ENCODE peak calls at places on chromosomes 1 and 21, in eight cellular contexts. E is K562, H is PC-9, Y is GM23248, V is hepatocyte, L is PC-3, X is HCT116, I is MM.1S. J is an unnamed sample.
A peak's percentile ranks its signal among the peaks of the same experiment; 100 is the strongest.

GRCh38 chr1:83857108-83857507 is 141.8 kb downstream of the TTLL7 start:
- DNase-seq in Y (peak; percentile 61), I (no peak), E (no peak), V (peak; percentile 46), L (no peak), H (no peak), X (no peak), J (no peak)

GRCh38 chr1:212596798-212597197 is 11.8 kb upstream of the ATF3 start:
- DNase-seq in V (no peak), E (no peak), I (no peak), X (no peak), H (no peak), Y (no peak), L (no peak), J (no peak)

GRCh38 chr1:80799457-80799856 is 1001.3 kb upstream of the ADGRL2 start:
- DNase-seq in Y (no peak), H (no peak), L (no peak), V (no peak), E (no peak), I (no peak), X (no peak), J (no peak)

GRCh38 chr1:169844941-169845608 is 48.6 kb downstream of the SCYL3 start:
- DNase-seq in Y (no peak), L (no peak), V (no peak), I (no peak), E (no peak), X (no peak), H (no peak), J (no peak)

GRCh38 chr1:43015269-43015668 is 56.6 kb upstream of the SLC2A1 start:
- DNase-seq in L (no peak), H (no peak), Y (no peak), E (no peak), V (no peak), I (no peak), X (no peak), J (no peak)

GRCh38 chr1:43372172-43372571 is 4.4 kb upstream of the ELOVL1 start:
- DNase-seq in L (peak; percentile 60), X (peak; percentile 42), I (no peak), Y (peak; percentile 20), E (no peak), H (peak; percentile 46), V (no peak), J (no peak)

GRCh38 chr1:201791775-201792166 is 37.2 kb upstream of the IPO9 start:
- DNase-seq in H (no peak), L (no peak), E (no peak), Y (peak; percentile 81), X (no peak), I (no peak), V (peak; percentile 14), J (peak; percentile 64)

GRCh38 chr1:97911266-97912215 is 9.3 kb downstream of the DPYD start:
- DNase-seq in X (no peak), E (no peak), I (no peak), L (no peak), V (no peak), Y (peak; percentile 25), H (no peak), J (no peak)

GRCh38 chr21:45341779-45342178 is 54.1 kb upstream of the POFUT2 start:
- DNase-seq in I (no peak), H (no peak), V (no peak), E (no peak), X (no peak), L (peak; percentile 47), Y (no peak), J (no peak)

GRCh38 chr1:93770640-93771039 is 89.0 kb upstream of the BCAR3 start:
- DNase-seq in H (no peak), X (no peak), L (peak; percentile 28), E (no peak), Y (peak; percentile 40), V (no peak), I (no peak), J (no peak)

GRCh38 chr1:43789604-43790288 is 82.4 kb downstream of the ST3GAL3 start:
- DNase-seq in E (no peak), H (no peak), V (no peak), I (peak; percentile 56), Y (no peak), L (peak; percentile 35), X (no peak), J (no peak)

GRCh38 chr1:6095511-6096242 is 50.0 kb downstream of the KCNAB2 start:
- DNase-seq in Y (no peak), X (no peak), I (no peak), V (no peak), H (no peak), E (no peak), L (no peak), J (no peak)

GRCh38 chr1:227785812-227786608 is 29.5 kb upstream of the PRSS38 start:
- DNase-seq in E (no peak), X (no peak), L (no peak), H (no peak), Y (no peak), I (no peak), V (no peak), J (no peak)

DNA sequence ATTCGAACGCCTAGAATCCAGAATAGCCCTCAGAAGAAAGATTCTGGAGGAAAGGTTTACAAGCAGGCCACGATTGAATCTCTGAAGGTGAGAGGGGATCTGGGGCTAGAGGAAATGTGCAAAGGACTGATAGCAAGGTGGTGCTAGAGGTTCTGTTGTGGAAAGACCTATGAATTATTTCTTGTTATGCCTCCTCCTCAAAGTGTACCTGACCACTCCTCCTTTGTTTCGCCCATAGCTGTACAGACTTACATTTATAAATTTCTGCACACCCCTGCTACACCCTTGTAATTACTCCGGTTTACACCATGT is 986 bp downstream of the TCEANC2 start:
- DNase-seq in Y (no peak), V (peak; percentile 16), X (no peak), E (peak; percentile 77), L (no peak), I (no peak), H (no peak), J (no peak)
- H3K27ac ChIP-seq in Y (peak overlapping the region; percentile 92), V (peak overlapping the region; percentile 84), X (no peak overlapping the region), E (peak overlapping the region; percentile 87), L (no peak overlapping the region), I (no peak overlapping the region), H (no peak overlapping the region), J (no peak overlapping the region)

DNA sequence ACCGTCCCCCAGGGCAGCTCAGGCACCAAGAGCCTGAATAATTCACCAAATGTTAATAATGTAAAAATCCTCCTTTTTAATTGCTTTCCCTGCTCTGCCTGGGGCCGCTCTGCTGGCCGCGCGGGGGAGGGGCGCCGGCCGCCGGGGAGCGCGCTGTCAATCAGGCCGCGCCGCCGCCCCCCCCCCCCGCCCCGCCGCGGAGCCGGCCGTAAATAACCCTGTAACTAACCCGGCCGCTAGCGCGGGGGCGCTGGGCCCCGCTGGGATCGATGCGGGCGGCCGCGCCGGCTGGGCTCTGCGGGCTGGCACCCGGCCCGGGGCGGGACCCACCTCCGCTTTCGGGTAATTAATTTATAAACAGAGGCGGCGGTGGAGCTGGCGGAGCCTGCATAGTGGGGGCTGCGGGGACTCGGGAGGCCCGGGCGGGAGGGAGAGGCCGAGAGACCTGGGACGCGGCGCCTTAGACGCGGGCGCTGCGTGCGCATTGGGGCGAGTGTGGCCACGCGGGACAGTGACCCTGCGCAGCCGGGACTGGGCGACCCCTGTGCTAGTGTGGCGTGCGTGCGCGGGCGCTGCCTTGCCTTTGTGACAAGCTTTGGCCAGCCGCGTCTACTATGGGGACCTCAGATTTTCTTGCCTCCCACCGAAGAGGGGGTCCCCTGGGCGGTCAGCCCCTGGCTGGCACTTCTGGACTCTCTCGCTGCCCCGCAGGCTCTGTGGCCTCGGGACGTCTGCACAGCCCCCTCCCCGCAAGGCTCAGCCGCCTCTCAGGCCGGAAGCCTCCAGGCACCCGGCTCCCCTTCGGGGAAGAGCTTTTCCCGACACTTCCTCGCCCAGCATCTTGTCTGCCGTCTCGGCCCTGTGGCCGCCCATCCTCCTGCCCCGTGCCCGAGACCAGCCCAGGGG is 16.7 kb downstream of the SAMD11 start:
- DNase-seq in I (peak; percentile 25), V (peak; percentile 87), Y (peak; percentile 80), X (no peak), E (peak; percentile 90), H (no peak), L (peak; percentile 40), J (no peak)
- TF ChIP-seq EZH2 in I (peak; percentile 96), V (no peak), Y (no peak), X (no peak), E (no peak), H (peak; percentile 98), L (no peak), J (no peak)

GRCh38 chr1:174954686-174955669 is 44.8 kb upstream of the CACYBP start:
- DNase-seq in Y (no peak), L (no peak), V (no peak), E (no peak), H (no peak), X (no peak), I (peak; percentile 55), J (no peak)
- H3K27ac ChIP-seq in Y (no peak overlapping the region), L (no peak overlapping the region), V (peak overlapping the region; percentile 74), E (peak overlapping the region; percentile 27), H (peak overlapping the region; percentile 46), X (no peak overlapping the region), I (peak overlapping the region; percentile 33), J (no peak overlapping the region)

GRCh38 chr1:7751174-7751573 is 19.9 kb upstream of the VAMP3 start:
- DNase-seq in H (no peak), L (no peak), X (no peak), I (no peak), Y (no peak), E (no peak), V (no peak), J (no peak)

GRCh38 chr1:7754234-7754633 is 16.9 kb upstream of the VAMP3 start:
- DNase-seq in I (no peak), H (no peak), V (no peak), E (no peak), Y (no peak), X (no peak), L (no peak), J (no peak)

GRCh38 chr1:7749126-7749525 is 22.0 kb upstream of the VAMP3 start:
- DNase-seq in L (no peak), H (no peak), Y (no peak), X (no peak), V (no peak), I (no peak), E (no peak), J (no peak)

GRCh38 chr1:7755448-7755847 is 15.6 kb upstream of the VAMP3 start:
- DNase-seq in L (peak; percentile 24), Y (peak; percentile 29), I (no peak), V (no peak), E (peak; percentile 28), X (no peak), H (no peak), J (no peak)

DNA sequence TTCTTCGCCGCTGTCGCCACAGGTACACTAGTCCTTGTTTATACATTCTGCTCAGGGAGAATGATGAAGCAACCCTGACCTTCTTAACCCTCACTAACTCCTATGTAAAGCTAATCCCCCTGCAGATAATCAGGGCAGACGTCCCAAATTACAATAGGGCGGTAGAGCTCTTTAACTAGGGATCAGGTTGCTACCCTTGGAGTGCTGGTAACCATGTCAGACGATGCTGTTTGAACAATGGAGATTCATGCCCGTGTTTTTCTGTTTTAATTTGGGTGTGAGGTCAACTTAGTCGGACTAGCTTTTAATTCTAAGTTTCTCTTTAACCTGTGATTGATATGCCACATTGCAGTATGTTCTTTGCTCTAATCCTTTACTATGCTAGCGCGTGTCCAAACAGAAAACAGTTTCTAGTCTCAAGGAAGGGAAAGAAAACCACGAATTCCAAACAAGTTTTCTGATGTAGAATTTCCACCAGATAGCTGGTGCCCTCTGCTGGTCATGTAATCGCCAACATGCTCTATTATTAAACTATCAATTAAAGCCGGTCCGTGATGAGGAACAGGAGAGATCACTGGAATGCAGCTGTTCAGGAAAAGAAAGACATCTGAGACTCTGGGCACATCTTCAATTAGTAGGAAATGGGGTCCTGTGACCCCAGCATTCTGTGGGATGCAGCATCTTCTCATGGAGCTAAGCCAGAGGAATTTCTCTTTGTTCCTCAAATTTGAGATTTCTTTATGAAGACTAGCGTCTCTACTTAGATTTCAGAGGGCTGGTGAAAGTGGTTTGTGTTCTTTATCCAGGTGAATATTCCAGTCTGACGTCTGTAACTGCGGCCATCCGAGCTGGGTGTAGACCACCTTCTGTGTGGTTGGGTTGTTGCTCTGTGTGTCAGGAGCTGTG is 18.3 kb upstream of the VAMP3 start:
- DNase-seq in Y (peak; percentile 81), L (peak; percentile 78), V (peak; percentile 85), H (no peak), E (peak; percentile 52), I (peak; percentile 51), X (peak; percentile 32), J (peak; percentile 18)
- TF ChIP-seq EZH2 in Y (no peak), L (no peak), V (no peak), H (no peak), E (peak; percentile 88), I (no peak), X (no peak), J (no peak)